ENCODE peak calls at places on chromosomes 6 and 20, in four cellular contexts. One of them, this sample, is unnamed.

GRCh38 chr20:34110025-34111013 is 1.7 kb downstream of the EIF2S2 start:
- DNase-seq in left lung: no peak
- DNase-seq in psoas muscle: no peak
- DNase-seq in A549: no peak
- DNase-seq in this sample: no peak

GRCh38 chr6:56708810-56709597 is 66.3 kb upstream of the DST start:
- DNase-seq in A549: no peak
- DNase-seq in left lung: no peak
- DNase-seq in psoas muscle: no peak
- DNase-seq in this sample: no peak

GRCh38 chr6:166512567-166512966 is 73.9 kb downstream of the RAMACL start:
- DNase-seq in psoas muscle: no peak
- DNase-seq in left lung: no peak
- DNase-seq in A549: no peak
- DNase-seq in this sample: no peak

GRCh38 chr6:117605169-117605826 is 3.0 kb upstream of the GOPC start:
- DNase-seq in psoas muscle: no peak
- DNase-seq in left lung: no peak
- DNase-seq in A549: peak; percentile 62
- DNase-seq in this sample: peak; percentile 7

GRCh38 chr20:13158339-13158738 is 62.7 kb upstream of the ISM1 start:
- DNase-seq in A549: no peak
- DNase-seq in left lung: no peak
- DNase-seq in psoas muscle: no peak
- DNase-seq in this sample: no peak

GRCh38 chr6:90421656-90422055 is 125.0 kb upstream of the BACH2 start:
- DNase-seq in left lung: no peak
- DNase-seq in A549: no peak
- DNase-seq in psoas muscle: no peak
- DNase-seq in this sample: no peak

GRCh38 chr6:14900919-14901318 is 344.9 kb upstream of the JARID2 start:
- DNase-seq in psoas muscle: no peak
- DNase-seq in A549: no peak
- DNase-seq in left lung: no peak
- DNase-seq in this sample: no peak

GRCh38 chr20:50226093-50226974 is 35.7 kb downstream of the CEBPB start:
- DNase-seq in A549: no peak
- DNase-seq in psoas muscle: no peak
- DNase-seq in left lung: peak; percentile 87
- DNase-seq in this sample: peak; percentile 47

GRCh38 chr6:16337280-16337975 is 99.0 kb downstream of the GMPR start:
- DNase-seq in psoas muscle: peak; percentile 95
- DNase-seq in A549: no peak
- DNase-seq in left lung: peak; percentile 81
- DNase-seq in this sample: peak; percentile 59

GRCh38 chr6:23414204-23414501 is 711.9 kb upstream of the NRSN1 start:
- DNase-seq in psoas muscle: no peak
- DNase-seq in left lung: no peak
- DNase-seq in A549: no peak
- DNase-seq in this sample: no peak

GRCh38 chr6:74671558-74672025 is 534.3 kb downstream of the COL12A1 start:
- DNase-seq in left lung: peak; percentile 27
- DNase-seq in A549: no peak
- DNase-seq in psoas muscle: no peak
- DNase-seq in this sample: no peak

GRCh38 chr20:44302026-44302669 is 8.9 kb downstream of the FITM2 start:
- DNase-seq in left lung: peak; percentile 69
- DNase-seq in A549: no peak
- DNase-seq in psoas muscle: no peak
- DNase-seq in this sample: no peak

GRCh38 chr20:36852187-36852586 is 23.8 kb upstream of the TLDC2 start:
- DNase-seq in A549: no peak
- DNase-seq in left lung: no peak
- DNase-seq in psoas muscle: no peak
- DNase-seq in this sample: no peak

GRCh38 chr6:117448732-117449131 is 23.0 kb upstream of the ROS1 start:
- DNase-seq in A549: peak; percentile 31
- DNase-seq in psoas muscle: no peak
- DNase-seq in left lung: no peak
- DNase-seq in this sample: no peak

GRCh38 chr6:142943746-142944125 is 1.2 kb downstream of the HIVEP2 start:
- DNase-seq in left lung: no peak
- DNase-seq in A549: no peak
- DNase-seq in psoas muscle: no peak
- DNase-seq in this sample: no peak

GRCh38 chr6:141321486-141322347 is 811.0 kb upstream of the GJE1 start:
- DNase-seq in psoas muscle: no peak
- DNase-seq in left lung: no peak
- DNase-seq in A549: no peak
- DNase-seq in this sample: no peak

GRCh38 chr20:57697540-57697939 is 12.3 kb downstream of the PMEPA1 start:
- DNase-seq in left lung: no peak
- DNase-seq in psoas muscle: no peak
- DNase-seq in A549: no peak
- DNase-seq in this sample: no peak

GRCh38 chr6:109187399-109188114 is 92.2 kb downstream of the CEP57L1 start:
- DNase-seq in left lung: peak; percentile 41
- DNase-seq in A549: peak; percentile 7
- DNase-seq in psoas muscle: no peak
- DNase-seq in this sample: peak; percentile 22

DNA sequence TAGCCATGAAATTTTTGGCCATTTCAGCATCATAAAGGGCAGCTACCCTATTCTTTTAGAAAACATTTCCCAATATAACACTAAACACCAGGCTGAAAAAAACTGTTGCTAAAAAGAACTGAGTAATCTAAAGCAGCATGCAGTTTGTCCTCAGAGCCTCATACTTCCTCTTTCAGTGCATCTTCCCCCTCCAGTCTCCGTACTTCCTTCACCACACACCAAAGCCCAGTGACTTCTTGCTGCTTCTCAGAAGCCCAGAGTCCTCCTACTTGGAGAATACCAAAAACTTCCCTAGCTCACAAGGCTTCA is 5.7 kb upstream of the IFNGR1 start:
- DNase-seq in A549: no peak
- DNase-seq in left lung: no peak
- DNase-seq in psoas muscle: no peak
- DNase-seq in this sample: no peak
- H3K27ac ChIP-seq in A549: no peak overlapping the region
- H3K27ac ChIP-seq in left lung: peak overlapping the region; percentile 77
- H3K27ac ChIP-seq in psoas muscle: no peak overlapping the region
- H3K27ac ChIP-seq in this sample: no peak overlapping the region

DNA sequence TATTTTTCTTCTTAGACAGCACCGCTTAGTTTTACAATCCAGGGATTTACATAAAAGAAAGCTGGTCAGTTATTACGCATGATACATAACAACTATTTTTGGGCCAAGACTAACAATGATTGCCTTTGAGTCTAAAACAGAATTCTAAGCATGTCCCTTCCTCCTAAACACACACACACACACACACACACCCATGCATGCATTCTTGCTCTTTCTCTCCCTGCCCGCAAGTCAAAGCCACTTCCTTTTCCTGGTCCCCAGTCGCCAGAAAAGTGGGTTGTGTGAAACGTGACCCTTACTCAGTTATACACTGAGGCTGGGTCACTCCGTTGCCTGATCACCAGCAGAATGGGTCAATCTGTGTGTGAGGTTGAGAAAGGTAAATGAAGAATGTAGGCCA is 31.4 kb downstream of the FYN start:
- DNase-seq in left lung: peak; percentile 45
- DNase-seq in psoas muscle: no peak
- DNase-seq in A549: no peak
- DNase-seq in this sample: no peak
- H3K4me1 ChIP-seq in left lung: no peaks in the 10 kb centered on the region
- H3K4me1 ChIP-seq in psoas muscle: peaks cover 4% of the 10 kb centered on the region
- H3K4me1 ChIP-seq in A549: no peaks in the 10 kb centered on the region
- H3K4me1 ChIP-seq in this sample: peaks cover 3% of the 10 kb centered on the region

GRCh38 chr6:35017461-35018183 is 123.5 kb downstream of the TCP11 start:
- DNase-seq in psoas muscle: peak; percentile 72
- DNase-seq in left lung: peak; percentile 41
- DNase-seq in A549: no peak
- DNase-seq in this sample: no peak
- H3K4me3 ChIP-seq in psoas muscle: peak overlapping the region; percentile 70
- H3K4me3 ChIP-seq in left lung: peak overlapping the region; percentile 31
- H3K4me3 ChIP-seq in A549: no peak overlapping the region
- H3K4me3 ChIP-seq in this sample: peak overlapping the region; percentile 45

GRCh38 chr6:161274488-161274858 is 612 bp upstream of the AGPAT4 start:
- DNase-seq in left lung: no peak
- DNase-seq in psoas muscle: no peak
- DNase-seq in A549: no peak
- DNase-seq in this sample: no peak
- H3K27ac ChIP-seq in left lung: peak overlapping the region; percentile 61
- H3K27ac ChIP-seq in psoas muscle: peak overlapping the region; percentile 44
- H3K27ac ChIP-seq in A549: peak overlapping the region; percentile 72
- H3K27ac ChIP-seq in this sample: peak overlapping the region; percentile 66

GRCh38 chr6:125163811-125164210 is 10.2 kb downstream of the TPD52L1 start:
- DNase-seq in A549: no peak
- DNase-seq in psoas muscle: no peak
- DNase-seq in left lung: no peak
- DNase-seq in this sample: no peak
- H3K4me1 ChIP-seq in A549: peaks cover 2% of the 10 kb centered on the region
- H3K4me1 ChIP-seq in psoas muscle: peaks cover 22% of the 10 kb centered on the region
- H3K4me1 ChIP-seq in left lung: no peaks in the 10 kb centered on the region
- H3K4me1 ChIP-seq in this sample: peaks cover 34% of the 10 kb centered on the region

GRCh38 chr6:96610019-96610418 is 47.1 kb downstream of the FHL5 start:
- DNase-seq in left lung: no peak
- DNase-seq in psoas muscle: no peak
- DNase-seq in A549: no peak
- DNase-seq in this sample: no peak

GRCh38 chr6:96611342-96611964 is 48.5 kb downstream of the FHL5 start:
- DNase-seq in psoas muscle: no peak
- DNase-seq in left lung: no peak
- DNase-seq in A549: no peak
- DNase-seq in this sample: no peak

GRCh38 chr6:96608074-96608473 is 45.1 kb downstream of the FHL5 start:
- DNase-seq in psoas muscle: no peak
- DNase-seq in A549: no peak
- DNase-seq in left lung: no peak
- DNase-seq in this sample: no peak

GRCh38 chr6:96613291-96613999 is 50.5 kb downstream of the FHL5 start:
- DNase-seq in psoas muscle: no peak
- DNase-seq in left lung: no peak
- DNase-seq in A549: no peak
- DNase-seq in this sample: no peak
- H3K4me3 ChIP-seq in psoas muscle: no peak overlapping the region
- H3K4me3 ChIP-seq in left lung: no peak overlapping the region
- H3K4me3 ChIP-seq in A549: no peak overlapping the region
- H3K4me3 ChIP-seq in this sample: no peak overlapping the region

This sample was measured in gastrocnemius medialis.